ENCODE peak calls at places on chromosomes 13 and 19, in five cellular contexts. A, G, Z, F and Q are unnamed samples.

GRCh38 chr13:47121092-47121763 is 224.4 kb upstream of the HTR2A start:
- DNase-seq in Z (no peak), A (no peak), G (no peak), F (no peak), Q (no peak)

GRCh38 chr19:49497047-49497789 is 984 bp downstream of the RPS11 start:
- DNase-seq in F (peak), A (peak), G (peak), Z (peak), Q (peak)

GRCh38 chr19:18991468-18991867 is 41.8 kb downstream of the SUGP2 start:
- DNase-seq in F (no peak), Z (no peak), A (no peak), G (no peak), Q (no peak)

GRCh38 chr19:13118424-13119193 is 545 bp downstream of the NACC1 start:
- DNase-seq in Z (peak), G (peak), A (peak), F (no peak), Q (peak)

GRCh38 chr13:111283991-111284390 is 36.5 kb upstream of the TEX29 start:
- DNase-seq in G (no peak), Z (no peak), F (no peak), A (no peak), Q (no peak)

GRCh38 chr19:44643605-44644390 is at the start of gene PVR:
- DNase-seq in A (peak), F (peak), Z (peak), G (no peak), Q (peak)

GRCh38 chr19:33472696-33473624 is 48.6 kb downstream of the PEPD start:
- DNase-seq in F (peak), Z (no peak), G (no peak), A (no peak), Q (no peak)

GRCh38 chr19:35716735-35716984 is 1.1 kb upstream of the KMT2B start:
- DNase-seq in A (peak), Z (no peak), G (no peak), F (no peak), Q (peak)

GRCh38 chr13:26168276-26168814 is 53.8 kb downstream of the RNF6 start:
- DNase-seq in G (no peak), A (no peak), Z (no peak), F (peak), Q (no peak)

GRCh38 chr19:43495082-43495481 is 9.5 kb downstream of the PHLDB3 start:
- DNase-seq in Z (peak), F (no peak), G (no peak), A (no peak), Q (no peak)

GRCh38 chr19:2250765-2251576 is 1.8 kb downstream of the AMH start:
- DNase-seq in A (no peak), Z (no peak), F (no peak), G (no peak), Q (peak)

GRCh38 chr19:17264641-17264979 is at the start of gene USHBP1:
- DNase-seq in A (no peak), F (no peak), G (peak), Z (no peak), Q (no peak)

GRCh38 chr19:7986321-7987083 is 18.9 kb downstream of the ELAVL1 start:
- DNase-seq in F (peak), A (no peak), G (no peak), Z (no peak), Q (no peak)

GRCh38 chr19:20926796-20927195 is 3.7 kb downstream of the ZNF85 start:
- DNase-seq in A (no peak), G (no peak), Z (no peak), F (peak), Q (no peak)

GRCh38 chr19:17129377-17129776 is 53.8 kb downstream of the MYO9B start:
- DNase-seq in A (no peak), F (no peak), G (no peak), Z (no peak), Q (no peak)

GRCh38 chr19:23946569-23946968 is 31.9 kb downstream of the ZNF726 start:
- DNase-seq in Z (no peak), F (no peak), G (no peak), A (no peak), Q (no peak)

GRCh38 chr19:55433292-55433691 is 9.8 kb downstream of the SHISA7 start:
- DNase-seq in F (no peak), G (no peak), A (no peak), Z (no peak), Q (no peak)

GRCh38 chr19:38851622-38852230 is 1.9 kb upstream of the HNRNPL start:
- DNase-seq in Z (peak), G (peak), F (peak), A (peak), Q (peak)

GRCh38 chr19:33300016-33300981 is 2.0 kb downstream of the CEBPA start:
- DNase-seq in A (no peak), F (no peak), G (no peak), Z (no peak), Q (no peak)

GRCh38 chr19:3796358-3796757 is 10.2 kb upstream of the MATK start:
- DNase-seq in Z (no peak), A (no peak), F (no peak), G (no peak), Q (no peak)

GRCh38 chr13:103250071-103250470 is 183.9 kb upstream of the SLC10A2 start:
- DNase-seq in F (no peak), G (no peak), Z (no peak), A (no peak), Q (no peak)

GRCh38 chr13:96075953-96076543 is 13.9 kb upstream of the HS6ST3 start:
- DNase-seq in G (peak), A (peak), Z (peak), F (peak), Q (no peak)

GRCh38 chr13:52405767-52406494 is at the start of gene THSD1:
- DNase-seq in Z (peak), G (no peak), A (peak), F (no peak), Q (peak)

GRCh38 chr19:29323972-29324680 is 111.2 kb upstream of the UQCRFS1 start:
- DNase-seq in G (no peak), A (no peak), F (no peak), Z (no peak), Q (no peak)

GRCh38 chr13:102798653-102799543 is at the start of the genes BIVM and POGLUT2:
- DNase-seq in Z (peak), G (no peak), F (peak), A (peak), Q (peak)

GRCh38 chr19:45990113-45990728 is 5.0 kb upstream of the CCDC61 start:
- DNase-seq in F (no peak), Z (no peak), G (no peak), A (no peak), Q (no peak)

GRCh38 chr13:67619987-67620386 is 389.9 kb upstream of the PCDH9 start:
- DNase-seq in Z (no peak), A (no peak), G (no peak), F (peak), Q (no peak)

GRCh38 chr13:47503468-47503867 is 497.6 kb downstream of the SUCLA2 start:
- DNase-seq in Z (no peak), F (no peak), A (no peak), G (no peak), Q (no peak)

GRCh38 chr19:18898081-18898532 is 2.1 kb upstream of the CERS1 start:
- DNase-seq in F (no peak), Z (no peak), A (no peak), G (no peak), Q (no peak)

GRCh38 chr19:35208121-35208520 is 20.4 kb downstream of the FAM187B start:
- DNase-seq in A (no peak), G (no peak), F (no peak), Z (no peak), Q (no peak)

GRCh38 chr19:17281391-17282304 is at the start of gene ANKLE1:
- DNase-seq in Z (peak), G (peak), F (no peak), A (peak), Q (peak)

GRCh38 chr13:109704771-109705628 is 81.4 kb downstream of the IRS2 start:
- DNase-seq in A (no peak), Z (peak), G (no peak), F (no peak), Q (no peak)

GRCh38 chr13:100195568-100195967 is 106.7 kb downstream of the PCCA start:
- DNase-seq in A (no peak), F (no peak), Z (no peak), G (no peak), Q (no peak)

DNA sequence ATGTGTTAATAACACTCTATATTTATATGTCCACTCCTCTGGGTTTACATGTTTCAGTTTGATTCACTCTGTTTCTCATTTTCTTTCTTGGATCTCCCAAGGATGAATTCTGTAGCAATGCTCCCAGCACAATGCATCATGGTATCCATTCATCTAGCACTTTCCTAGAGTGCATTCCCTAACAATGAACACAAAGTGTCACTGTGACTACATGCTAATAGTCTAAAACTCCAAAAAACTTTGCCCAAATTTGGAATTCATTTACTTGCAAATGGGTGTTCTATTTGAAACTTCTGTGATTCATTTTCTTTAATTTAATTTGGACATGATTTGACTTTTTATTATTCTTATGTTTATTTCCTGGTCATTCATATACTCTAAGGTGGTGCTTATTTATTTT is 286.3 kb downstream of the POU4F1 start:
- DNase-seq in A (peak), F (no peak), G (no peak), Z (peak), Q (no peak)
- TF ChIP-seq CTCF in A (peak), F (no peak), G (no peak), Z (peak), Q (peak)

GRCh38 chr13:113954046-113954841 is 19.6 kb downstream of the C13orf46 start:
- DNase-seq in Z (no peak), G (no peak), F (no peak), A (no peak), Q (no peak)
- TF ChIP-seq CTCF in Z (no peak), G (no peak), F (no peak), A (peak), Q (no peak)

GRCh38 chr19:5690125-5690954 is at the start of gene RPL36:
- DNase-seq in F (peak), G (peak), Z (peak), A (peak), Q (peak)

GRCh38 chr19:5686326-5686646 is 3.8 kb upstream of the RPL36 start:
- DNase-seq in F (no peak), A (no peak), G (no peak), Z (no peak), Q (no peak)

GRCh38 chr19:5686647-5687359 is 3.3 kb upstream of the RPL36 start:
- DNase-seq in G (peak), A (peak), F (peak), Z (peak), Q (peak)

GRCh38 chr19:5684694-5685430 is 4.0 kb downstream of the HSD11B1L start:
- DNase-seq in F (no peak), Z (no peak), G (no peak), A (no peak), Q (no peak)

GRCh38 chr19:5687360-5688198 is 2.5 kb upstream of the RPL36 start:
- DNase-seq in Z (no peak), F (no peak), G (no peak), A (no peak), Q (no peak)
- TF ChIP-seq CTCF in Z (no peak), F (no peak), G (peak), A (no peak), Q (no peak)

GRCh38 chr13:36841411-36841810 is 22.4 kb downstream of the RFXAP start:
- DNase-seq in A (no peak), G (no peak), Z (no peak), F (no peak), Q (no peak)

GRCh38 chr13:36839281-36839680 is 20.3 kb downstream of the RFXAP start:
- DNase-seq in Z (no peak), G (no peak), F (no peak), A (no peak), Q (no peak)

GRCh38 chr13:36837354-36838092 is 18.5 kb downstream of the RFXAP start:
- DNase-seq in F (no peak), G (no peak), A (no peak), Z (no peak), Q (no peak)

GRCh38 chr13:36839981-36840380 is 21.0 kb downstream of the RFXAP start:
- DNase-seq in A (no peak), Z (no peak), G (no peak), F (no peak), Q (no peak)

DNA sequence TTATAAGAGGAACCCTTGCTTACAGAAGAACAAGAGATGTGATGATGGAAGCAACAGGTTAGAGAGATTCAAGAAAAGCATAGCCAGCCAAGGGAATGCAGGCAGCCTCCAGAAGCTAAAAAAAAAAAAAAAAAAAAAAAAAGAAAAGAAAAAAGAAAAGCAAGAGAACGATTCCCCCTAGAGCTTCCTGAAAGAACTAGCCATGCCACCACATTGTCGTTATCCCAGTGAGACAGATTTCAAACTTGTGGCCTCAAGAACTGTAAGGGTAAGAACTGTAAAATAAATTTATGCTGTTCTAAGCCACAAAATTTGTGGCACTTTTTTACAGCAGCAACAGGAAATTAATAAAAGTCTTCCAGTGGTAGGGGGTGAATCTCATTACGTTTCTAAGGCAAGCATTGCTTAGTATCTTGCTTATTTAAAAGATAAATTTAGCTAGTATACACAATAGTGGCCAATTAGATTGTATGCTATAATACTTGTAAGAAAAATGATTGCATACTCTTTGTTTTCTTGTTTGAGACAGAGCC is 21.8 kb downstream of the RFXAP start:
- DNase-seq in G (no peak), F (no peak), A (no peak), Z (no peak), Q (no peak)
- TF ChIP-seq CTCF in G (no peak), F (peak), A (no peak), Z (no peak), Q (no peak)

DNA sequence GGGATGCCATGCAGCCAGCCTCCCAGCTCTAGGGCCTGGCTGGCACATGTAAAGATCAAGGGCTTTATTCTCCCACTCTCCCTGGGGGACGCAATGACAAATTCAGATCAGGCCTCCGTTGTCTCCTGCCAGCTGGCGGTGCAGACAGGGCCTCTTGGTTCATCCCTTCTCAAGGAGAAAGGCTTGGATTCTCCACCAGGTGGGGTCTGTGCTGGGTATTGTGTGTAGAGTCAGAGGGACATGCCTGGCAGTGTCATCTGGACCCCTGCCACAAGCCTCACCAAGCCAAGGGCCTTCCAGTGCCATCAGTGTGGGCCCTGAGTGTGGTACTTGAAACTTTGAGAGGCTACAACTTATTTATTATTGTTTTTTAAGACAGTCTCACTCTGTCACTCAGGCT is 8.4 kb upstream of the PTPRS start:
- DNase-seq in F (no peak), Z (peak), A (no peak), G (no peak), Q (no peak)
- TF ChIP-seq CTCF in F (peak), Z (peak), A (no peak), G (no peak), Q (no peak)

DNA sequence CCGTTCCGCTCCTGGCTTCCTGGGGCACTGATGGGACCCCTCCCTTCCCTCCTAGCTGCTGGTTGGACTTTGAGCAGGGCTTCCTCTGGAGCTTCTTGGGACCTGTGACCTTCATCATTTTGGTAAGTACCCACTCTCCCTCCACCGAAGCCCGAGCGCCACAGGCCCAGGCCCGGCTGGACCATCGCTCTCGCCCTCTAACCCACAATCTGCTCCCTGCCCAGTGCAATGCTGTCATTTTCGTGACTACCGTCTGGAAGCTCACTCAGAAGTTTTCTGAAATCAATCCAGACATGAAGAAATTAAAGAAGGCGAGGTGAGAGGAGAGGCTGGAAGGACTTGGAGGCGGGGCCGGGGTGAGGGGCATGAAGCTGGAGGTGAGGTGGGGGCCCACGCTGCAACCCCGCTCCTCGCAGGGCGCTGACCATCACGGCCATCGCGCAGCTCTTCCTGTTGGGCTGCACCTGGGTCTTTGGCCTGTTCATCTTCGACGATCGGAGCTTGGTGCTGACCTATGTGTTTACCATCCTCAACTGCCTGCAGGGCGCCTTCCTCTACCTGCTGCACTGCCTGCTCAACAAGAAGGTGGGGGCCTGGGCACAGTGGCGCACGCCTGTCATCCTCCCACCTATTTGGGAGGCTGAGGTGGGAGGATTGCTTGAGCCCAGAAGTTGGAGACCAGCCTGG is 12.4 kb downstream of the DDX39A start:
- DNase-seq in G (no peak), A (no peak), F (no peak), Z (no peak), Q (peak)
- TF ChIP-seq CTCF in G (no peak), A (no peak), F (no peak), Z (no peak), Q (no peak)

DNA sequence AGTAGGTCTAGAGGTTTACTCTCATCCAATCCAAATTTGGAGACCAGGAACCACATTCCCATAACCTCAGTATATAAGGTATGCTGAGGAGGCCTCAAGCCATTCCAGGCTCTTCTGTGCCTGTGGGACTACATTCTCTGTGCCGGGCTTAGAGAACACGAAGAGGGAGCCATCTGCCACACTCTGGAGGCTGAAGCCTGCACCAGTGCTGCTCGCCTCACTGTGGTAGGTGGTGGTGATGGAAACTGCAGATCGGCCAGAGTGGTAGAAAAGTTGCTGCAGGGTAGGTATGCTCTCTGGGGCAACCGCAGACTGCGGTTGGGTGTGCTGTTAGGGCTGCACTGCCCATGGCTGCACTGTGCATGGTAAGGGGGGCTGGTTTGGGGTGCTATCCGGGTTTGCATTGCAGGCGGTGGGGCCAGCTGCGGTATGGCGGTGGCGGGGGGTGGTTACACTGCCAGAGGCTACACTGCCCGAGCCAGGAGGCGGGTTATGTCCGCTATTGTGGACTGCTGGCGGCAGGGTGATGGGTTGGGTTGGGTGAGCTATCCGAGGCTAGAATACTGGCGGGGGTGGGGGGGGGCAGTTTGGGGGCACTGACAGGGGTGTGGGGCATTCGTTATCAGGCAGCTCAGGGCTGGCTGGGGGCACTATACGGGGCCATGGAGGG is 145.0 kb downstream of the TNFRSF19 start:
- DNase-seq in A (no peak), F (no peak), G (no peak), Z (no peak), Q (no peak)
- TF ChIP-seq CTCF in A (no peak), F (no peak), G (no peak), Z (no peak), Q (no peak)

GRCh38 chr13:28819748-28820098 is 416 bp upstream of the MTUS2 start:
- DNase-seq in Z (peak), F (no peak), G (no peak), A (peak), Q (peak)
- TF ChIP-seq CTCF in Z (no peak), F (peak), G (no peak), A (peak), Q (peak)

GRCh38 chr13:30676672-30677071 is 58.7 kb upstream of the ALOX5AP start:
- DNase-seq in A (no peak), F (no peak), G (no peak), Z (peak), Q (no peak)
- TF ChIP-seq CTCF in A (no peak), F (peak), G (peak), Z (no peak), Q (no peak)